ENCODE peak calls at places on chromosome 5, in six cellular contexts. T is PC-3, L is aorta, F is SK-N-SH, Y is GM23248, W is cardiac muscle cell. X is an unnamed sample. For H3K4me1, the result is how much of the 10 kb centered on the place peaks cover.

GRCh38 chr5:162496080-162496808 is 428.7 kb downstream of the GABRG2 start:
- DNase-seq in W (no peak), Y (no peak), L (no peak), T (peak), F (no peak), X (no peak)

GRCh38 chr5:132471944-132472343 is 18.6 kb downstream of the IRF1 start:
- DNase-seq in F (no peak), T (no peak), L (no peak), Y (no peak), W (no peak), X (no peak)

GRCh38 chr5:42349163-42349562 is 74.1 kb upstream of the GHR start:
- DNase-seq in W (no peak), Y (peak), F (no peak), L (no peak), T (peak), X (no peak)

GRCh38 chr5:102722930-102723329 is 32.2 kb upstream of the PAM start:
- DNase-seq in Y (peak), L (no peak), F (no peak), W (no peak), T (peak), X (no peak)

GRCh38 chr5:145450286-145450969 is 384.7 kb downstream of the PRELID2 start:
- DNase-seq in T (no peak), L (no peak), Y (no peak), W (no peak), F (no peak), X (no peak)

GRCh38 chr5:72377920-72378635 is 57.9 kb downstream of the PTCD2 start:
- DNase-seq in F (no peak), W (no peak), T (no peak), L (peak), Y (peak), X (peak)

GRCh38 chr5:93578813-93579560 is 2.0 kb downstream of the NR2F1-AS1 start:
- DNase-seq in L (peak), F (peak), T (peak), Y (no peak), W (no peak), X (no peak)

GRCh38 chr5:120252839-120253238 is 211.3 kb upstream of the PRR16 start:
- DNase-seq in F (no peak), Y (no peak), W (no peak), T (peak), L (no peak), X (no peak)

GRCh38 chr5:170434953-170435605 is 45.9 kb upstream of the KCNMB1 start:
- DNase-seq in Y (peak), L (peak), T (peak), F (peak), W (peak), X (peak)

GRCh38 chr5:167155387-167156051 is 1135.9 kb upstream of the WWC1 start:
- DNase-seq in Y (no peak), W (no peak), L (no peak), F (no peak), T (no peak), X (no peak)

GRCh38 chr5:114308017-114308416 is 53.9 kb upstream of the KCNN2 start:
- DNase-seq in F (no peak), T (no peak), W (no peak), L (no peak), Y (no peak), X (no peak)

GRCh38 chr5:80308526-80308925 is 11.3 kb upstream of the SPZ1 start:
- DNase-seq in Y (no peak), F (no peak), T (no peak), W (no peak), L (no peak), X (no peak)

GRCh38 chr5:56232538-56232937 is 592 bp downstream of the ANKRD55 start:
- DNase-seq in F (no peak), L (no peak), T (no peak), Y (no peak), W (no peak), X (no peak)

GRCh38 chr5:136006164-136006563 is 22.6 kb upstream of the TGFBI start:
- DNase-seq in T (no peak), Y (peak), W (no peak), L (no peak), F (no peak), X (peak)

DNA sequence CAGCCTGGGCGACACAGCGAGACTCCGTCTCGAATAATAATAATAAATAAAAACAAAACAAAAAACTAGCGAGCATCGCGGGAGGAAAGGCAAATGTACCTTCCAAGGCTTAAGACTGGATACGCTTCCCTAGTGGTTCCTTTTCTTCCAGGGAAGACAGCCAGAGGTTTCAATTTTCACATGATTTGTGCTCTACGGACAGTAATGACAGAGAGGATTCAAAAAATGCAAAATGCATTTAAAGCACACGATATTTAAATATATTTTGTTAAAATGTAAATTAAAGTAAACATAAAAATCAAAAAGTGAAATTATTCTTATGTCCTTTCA is 4.3 kb upstream of the TRIM41 start:
- DNase-seq in T (no peak), F (no peak), Y (peak), L (no peak), W (no peak), X (no peak)
- H3K27ac ChIP-seq in T (no peak), F (peak), Y (peak), L (no peak), W (no peak), X (peak)

DNA sequence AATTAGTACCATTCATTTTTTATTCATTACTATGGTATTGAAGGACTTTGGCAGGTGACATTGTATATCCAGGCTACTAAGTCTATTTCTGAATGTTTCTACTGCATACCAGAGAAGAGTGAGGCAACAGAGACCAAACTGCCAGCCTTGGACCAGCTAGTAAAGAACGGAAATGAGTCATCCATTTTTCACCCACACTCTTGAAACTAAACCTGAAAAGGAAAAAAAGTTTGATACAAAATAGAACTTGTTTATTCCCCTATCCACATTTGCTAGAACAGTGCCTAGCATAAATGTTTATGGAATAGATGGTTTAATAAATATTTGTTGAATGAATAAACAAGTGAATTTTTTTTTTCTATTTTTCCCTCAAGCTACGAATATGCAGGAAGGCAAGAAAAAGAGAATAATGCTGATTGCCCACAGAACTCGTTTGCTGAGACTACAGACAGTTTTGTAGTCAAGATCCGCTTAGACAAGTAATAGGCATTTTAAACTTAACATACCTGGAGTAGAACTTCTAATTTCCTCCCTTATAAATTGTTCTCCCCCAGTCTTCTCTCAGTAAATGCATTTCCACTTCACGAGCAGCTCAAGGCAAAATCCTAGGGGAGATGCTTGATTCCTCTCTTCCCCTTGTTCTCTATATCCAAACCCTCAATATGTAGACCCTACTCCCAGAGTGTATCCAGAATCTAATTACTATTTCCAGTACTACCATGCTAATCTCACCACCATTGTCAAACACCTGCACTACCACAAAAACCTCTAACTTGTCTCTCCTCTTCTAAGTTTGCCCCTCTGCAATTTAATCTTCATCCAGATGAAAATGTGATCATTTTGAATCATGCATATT is 146.1 kb upstream of the RASA1 start:
- DNase-seq in T (peak), L (no peak), W (no peak), Y (peak), F (no peak), X (peak)
- H3K4me1 ChIP-seq in T (half or more), L (under half), W (under half), Y (half or more), F (under half), X (under half)

DNA sequence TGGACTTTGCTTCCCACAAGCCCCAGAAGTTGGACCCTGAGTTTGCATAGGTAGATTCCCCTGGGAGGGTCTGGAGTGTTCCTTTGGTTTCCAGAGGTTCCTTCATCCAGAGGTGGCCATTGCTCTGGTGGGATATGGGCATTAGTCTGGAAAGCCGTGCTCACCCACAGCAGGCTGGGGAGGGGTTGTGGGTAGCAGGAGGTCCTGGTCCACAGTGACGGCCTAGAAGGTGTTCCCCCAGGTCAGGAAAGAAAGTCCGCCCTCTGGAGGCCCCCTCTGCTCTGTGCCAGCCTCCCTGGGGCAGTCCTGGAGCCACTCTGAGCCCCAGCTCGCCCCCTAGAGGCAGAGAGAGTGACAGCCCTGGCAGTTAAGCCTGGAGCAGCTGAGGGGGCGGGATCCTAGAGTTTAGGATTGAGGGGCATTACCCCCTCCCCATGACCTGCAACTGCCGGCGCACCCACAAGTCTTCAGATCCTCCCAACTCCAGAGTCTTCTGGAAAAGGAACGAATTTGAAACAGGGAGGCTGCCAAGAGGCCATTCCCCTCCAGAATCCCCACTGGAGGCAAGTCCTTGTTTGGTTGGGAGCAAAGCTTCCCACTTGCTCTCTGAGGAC is 36.8 kb downstream of the NDST1 start:
- DNase-seq in L (peak), W (peak), T (peak), Y (peak), F (peak), X (peak)
- H3K27ac ChIP-seq in L (peak), W (no peak), T (no peak), Y (peak), F (peak), X (no peak)

GRCh38 chr5:17157916-17158529 is 59.4 kb upstream of the BASP1 start:
- DNase-seq in L (no peak), Y (peak), W (no peak), T (peak), F (no peak), X (no peak)
- H3K4me1 ChIP-seq in L (under half), Y (under half), W (under half), T (under half), F (under half), X (under half)

GRCh38 chr5:179698935-179699639 is at the start of gene CANX:
- DNase-seq in F (no peak), W (no peak), Y (peak), T (no peak), L (no peak), X (no peak)

GRCh38 chr5:179694561-179694960 is 4.2 kb upstream of the CANX start:
- DNase-seq in W (no peak), T (no peak), Y (no peak), L (no peak), F (no peak), X (no peak)

GRCh38 chr5:179697993-179698934 is 503 bp upstream of the CANX start:
- DNase-seq in F (peak), L (peak), Y (peak), W (peak), T (peak), X (peak)

GRCh38 chr5:179696605-179697004 is 2.2 kb upstream of the CANX start:
- DNase-seq in L (no peak), T (no peak), Y (no peak), W (no peak), F (no peak), X (no peak)

GRCh38 chr5:179697108-179697507 is 1.7 kb upstream of the CANX start:
- DNase-seq in L (no peak), Y (no peak), T (no peak), F (no peak), W (no peak), X (no peak)
- H3K27ac ChIP-seq in L (no peak), Y (peak), T (no peak), F (peak), W (peak), X (peak)

GRCh38 chr5:177547736-177548135 is 6.6 kb downstream of the FAM193B start:
- DNase-seq in F (no peak), W (no peak), T (no peak), L (no peak), Y (no peak), X (no peak)
- H3K4me1 ChIP-seq in F (under half), W (under half), T (under half), L (under half), Y (under half), X (under half)

GRCh38 chr5:173902334-173902733 is 14.2 kb downstream of the CPEB4 start:
- DNase-seq in F (no peak), W (no peak), Y (no peak), L (no peak), T (no peak), X (no peak)
- H3K27ac ChIP-seq in F (no peak), W (peak), Y (no peak), L (no peak), T (peak), X (peak)

DNA sequence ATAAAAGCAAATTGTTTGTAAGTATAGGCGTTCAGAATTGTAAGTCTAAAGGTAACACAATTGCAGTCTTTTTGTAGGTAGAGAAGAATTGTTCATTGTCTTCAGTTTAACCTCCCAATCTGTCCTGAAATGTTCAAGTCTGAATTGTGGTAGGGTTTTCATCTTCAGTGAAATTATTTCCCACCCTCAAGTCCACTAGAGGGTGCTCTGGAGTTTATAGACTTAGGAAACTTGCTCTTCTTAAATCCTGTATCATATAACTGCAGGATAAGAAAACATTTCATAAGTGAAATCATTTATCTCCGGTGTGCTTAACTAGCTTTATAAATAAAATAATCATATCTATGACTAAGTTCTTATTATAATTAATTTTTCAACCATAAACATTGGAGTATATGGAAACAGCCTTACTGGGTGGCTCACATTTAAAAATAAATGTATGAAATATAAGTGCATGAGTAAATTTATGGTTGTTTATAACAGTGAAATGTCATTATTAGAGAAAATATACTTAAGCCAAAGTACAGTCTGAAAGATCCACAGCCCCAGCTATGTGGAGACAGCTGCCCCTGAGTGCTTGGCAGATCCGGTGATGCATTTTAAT is 182.4 kb upstream of the OTULINL start:
- DNase-seq in Y (peak), W (peak), T (peak), L (no peak), F (peak), X (no peak)
- H3K4me1 ChIP-seq in Y (half or more), W (under half), T (under half), L (under half), F (half or more), X (under half)

GRCh38 chr5:154817815-154818214 is 32.6 kb downstream of the FAXDC2 start:
- DNase-seq in F (no peak), W (no peak), Y (no peak), T (no peak), L (no peak), X (no peak)
- H3K27ac ChIP-seq in F (no peak), W (peak), Y (no peak), T (no peak), L (no peak), X (no peak)